ENCODE peak calls at places on chromosomes 12 and 14, in seven cellular contexts. One of them, this sample, is unnamed.

GRCh38 chr12:27549231-27549800 is 25.3 kb downstream of the PPFIBP1 start:
- DNase-seq in HCT116: peak; percentile 59
- DNase-seq in H1: no peak
- DNase-seq in GM12878: no peak
- DNase-seq in HepG2: peak; percentile 52
- DNase-seq in K562: no peak
- DNase-seq in NT2/D1: no peak
- DNase-seq in this sample: no peak

GRCh38 chr12:69933115-69933552 is 108.1 kb downstream of the MYRFL start:
- DNase-seq in NT2/D1: peak; percentile 93
- DNase-seq in HCT116: no peak
- DNase-seq in H1: peak; percentile 63
- DNase-seq in GM12878: no peak
- DNase-seq in K562: no peak
- DNase-seq in HepG2: no peak
- DNase-seq in this sample: no peak

GRCh38 chr12:81167694-81168093 is 89.8 kb downstream of the ACSS3 start:
- DNase-seq in HCT116: no peak
- DNase-seq in GM12878: no peak
- DNase-seq in H1: no peak
- DNase-seq in K562: no peak
- DNase-seq in HepG2: no peak
- DNase-seq in NT2/D1: peak; percentile 11
- DNase-seq in this sample: no peak

GRCh38 chr12:48002179-48002601 is 2.1 kb downstream of the COL2A1 start:
- DNase-seq in HepG2: no peak
- DNase-seq in NT2/D1: no peak
- DNase-seq in K562: no peak
- DNase-seq in GM12878: no peak
- DNase-seq in HCT116: no peak
- DNase-seq in H1: peak; percentile 66
- DNase-seq in this sample: peak; percentile 53

GRCh38 chr12:132043770-132044467 is 94.2 kb downstream of the EP400 start:
- DNase-seq in K562: no peak
- DNase-seq in HCT116: no peak
- DNase-seq in NT2/D1: no peak
- DNase-seq in HepG2: no peak
- DNase-seq in GM12878: no peak
- DNase-seq in H1: no peak
- DNase-seq in this sample: no peak

GRCh38 chr14:92603309-92604257 is 90.0 kb downstream of the RIN3 start:
- DNase-seq in H1: no peak
- DNase-seq in GM12878: no peak
- DNase-seq in HCT116: no peak
- DNase-seq in HepG2: no peak
- DNase-seq in NT2/D1: no peak
- DNase-seq in K562: no peak
- DNase-seq in this sample: no peak

GRCh38 chr14:99043756-99044155 is 228.2 kb downstream of the BCL11B start:
- DNase-seq in GM12878: no peak
- DNase-seq in K562: no peak
- DNase-seq in HCT116: no peak
- DNase-seq in NT2/D1: no peak
- DNase-seq in HepG2: no peak
- DNase-seq in H1: no peak
- DNase-seq in this sample: no peak

GRCh38 chr12:102645968-102646367 is 165.6 kb upstream of the IGF1 start:
- DNase-seq in HepG2: no peak
- DNase-seq in H1: no peak
- DNase-seq in GM12878: no peak
- DNase-seq in K562: no peak
- DNase-seq in HCT116: no peak
- DNase-seq in NT2/D1: no peak
- DNase-seq in this sample: no peak

GRCh38 chr12:132189378-132190011 is 45.2 kb downstream of the NOC4L start:
- DNase-seq in HCT116: peak; percentile 87
- DNase-seq in H1: peak; percentile 84
- DNase-seq in K562: peak; percentile 91
- DNase-seq in GM12878: peak; percentile 31
- DNase-seq in HepG2: no peak
- DNase-seq in NT2/D1: no peak
- DNase-seq in this sample: peak; percentile 64

GRCh38 chr12:64781374-64782029 is 22.3 kb upstream of the GNS start:
- DNase-seq in GM12878: no peak
- DNase-seq in HepG2: no peak
- DNase-seq in K562: no peak
- DNase-seq in H1: no peak
- DNase-seq in HCT116: no peak
- DNase-seq in NT2/D1: no peak
- DNase-seq in this sample: peak; percentile 26

GRCh38 chr12:132620893-132621656 is 2.5 kb downstream of the P2RX2 start:
- DNase-seq in HepG2: no peak
- DNase-seq in H1: no peak
- DNase-seq in HCT116: no peak
- DNase-seq in NT2/D1: no peak
- DNase-seq in K562: no peak
- DNase-seq in GM12878: no peak
- DNase-seq in this sample: no peak

GRCh38 chr14:35401422-35401729 is 3.2 kb downstream of the NFKBIA start:
- DNase-seq in H1: no peak
- DNase-seq in NT2/D1: no peak
- DNase-seq in HCT116: no peak
- DNase-seq in K562: no peak
- DNase-seq in HepG2: no peak
- DNase-seq in GM12878: no peak
- DNase-seq in this sample: no peak
- TF ChIP-seq YY1 in H1: no peak
- TF ChIP-seq YY1 in NT2/D1: no peak
- TF ChIP-seq YY1 in HCT116: no peak
- TF ChIP-seq YY1 in K562: no peak
- TF ChIP-seq YY1 in HepG2: no peak
- TF ChIP-seq YY1 in GM12878: no peak
- TF ChIP-seq YY1 in this sample: no peak

GRCh38 chr12:10130042-10130441 is at the start of gene CLEC7A:
- DNase-seq in GM12878: peak; percentile 73
- DNase-seq in NT2/D1: no peak
- DNase-seq in HepG2: no peak
- DNase-seq in H1: no peak
- DNase-seq in K562: no peak
- DNase-seq in HCT116: no peak
- DNase-seq in this sample: no peak
- TF ChIP-seq YY1 in GM12878: no peak
- TF ChIP-seq YY1 in NT2/D1: no peak
- TF ChIP-seq YY1 in HepG2: no peak
- TF ChIP-seq YY1 in H1: no peak
- TF ChIP-seq YY1 in K562: no peak
- TF ChIP-seq YY1 in HCT116: no peak
- TF ChIP-seq YY1 in this sample: no peak

GRCh38 chr14:100109594-100109955 is 44.4 kb downstream of the EVL start:
- DNase-seq in HepG2: no peak
- DNase-seq in NT2/D1: no peak
- DNase-seq in K562: no peak
- DNase-seq in H1: no peak
- DNase-seq in HCT116: no peak
- DNase-seq in GM12878: no peak
- DNase-seq in this sample: no peak
- TF ChIP-seq YY1 in HepG2: no peak
- TF ChIP-seq YY1 in NT2/D1: no peak
- TF ChIP-seq YY1 in K562: no peak
- TF ChIP-seq YY1 in H1: no peak
- TF ChIP-seq YY1 in HCT116: no peak
- TF ChIP-seq YY1 in GM12878: no peak
- TF ChIP-seq YY1 in this sample: no peak

GRCh38 chr14:69238883-69239282 is 21.1 kb upstream of the GALNT16 start:
- DNase-seq in NT2/D1: no peak
- DNase-seq in H1: peak; percentile 38
- DNase-seq in GM12878: no peak
- DNase-seq in K562: no peak
- DNase-seq in HCT116: no peak
- DNase-seq in HepG2: no peak
- DNase-seq in this sample: no peak

GRCh38 chr14:69234106-69234505 is 25.9 kb upstream of the GALNT16 start:
- DNase-seq in NT2/D1: no peak
- DNase-seq in HCT116: no peak
- DNase-seq in H1: no peak
- DNase-seq in K562: no peak
- DNase-seq in GM12878: no peak
- DNase-seq in HepG2: no peak
- DNase-seq in this sample: no peak

GRCh38 chr14:69237142-69237541 is 22.8 kb upstream of the GALNT16 start:
- DNase-seq in HepG2: no peak
- DNase-seq in H1: no peak
- DNase-seq in K562: no peak
- DNase-seq in HCT116: no peak
- DNase-seq in NT2/D1: no peak
- DNase-seq in GM12878: no peak
- DNase-seq in this sample: no peak

GRCh38 chr14:69237584-69237983 is 22.4 kb upstream of the GALNT16 start:
- DNase-seq in GM12878: no peak
- DNase-seq in H1: peak; percentile 41
- DNase-seq in HepG2: no peak
- DNase-seq in K562: no peak
- DNase-seq in HCT116: no peak
- DNase-seq in NT2/D1: no peak
- DNase-seq in this sample: no peak

GRCh38 chr14:69235708-69236107 is 24.2 kb upstream of the GALNT16 start:
- DNase-seq in HCT116: no peak
- DNase-seq in HepG2: no peak
- DNase-seq in H1: no peak
- DNase-seq in NT2/D1: no peak
- DNase-seq in K562: no peak
- DNase-seq in GM12878: no peak
- DNase-seq in this sample: no peak
- TF ChIP-seq YY1 in HCT116: no peak
- TF ChIP-seq YY1 in HepG2: no peak
- TF ChIP-seq YY1 in H1: no peak
- TF ChIP-seq YY1 in NT2/D1: no peak
- TF ChIP-seq YY1 in K562: no peak
- TF ChIP-seq YY1 in GM12878: no peak
- TF ChIP-seq YY1 in this sample: no peak

GRCh38 chr14:96231731-96232130 is 24.3 kb upstream of the BDKRB1 start:
- DNase-seq in HCT116: no peak
- DNase-seq in H1: no peak
- DNase-seq in K562: no peak
- DNase-seq in NT2/D1: no peak
- DNase-seq in HepG2: no peak
- DNase-seq in GM12878: no peak
- DNase-seq in this sample: no peak

GRCh38 chr14:96227428-96227827 is 22.8 kb downstream of the BDKRB2 start:
- DNase-seq in NT2/D1: no peak
- DNase-seq in HCT116: no peak
- DNase-seq in H1: no peak
- DNase-seq in K562: no peak
- DNase-seq in HepG2: no peak
- DNase-seq in GM12878: no peak
- DNase-seq in this sample: no peak

GRCh38 chr14:96224480-96225096 is 19.9 kb downstream of the BDKRB2 start:
- DNase-seq in H1: no peak
- DNase-seq in HepG2: no peak
- DNase-seq in NT2/D1: no peak
- DNase-seq in HCT116: no peak
- DNase-seq in GM12878: no peak
- DNase-seq in K562: no peak
- DNase-seq in this sample: no peak

GRCh38 chr14:96225745-96226151 is 21.1 kb downstream of the BDKRB2 start:
- DNase-seq in HCT116: no peak
- DNase-seq in HepG2: peak; percentile 7
- DNase-seq in GM12878: no peak
- DNase-seq in NT2/D1: no peak
- DNase-seq in K562: no peak
- DNase-seq in H1: peak; percentile 59
- DNase-seq in this sample: peak; percentile 60

GRCh38 chr14:96229315-96229714 is 24.7 kb downstream of the BDKRB2 start:
- DNase-seq in H1: no peak
- DNase-seq in HCT116: no peak
- DNase-seq in HepG2: no peak
- DNase-seq in NT2/D1: no peak
- DNase-seq in K562: no peak
- DNase-seq in GM12878: no peak
- DNase-seq in this sample: no peak
- TF ChIP-seq YY1 in H1: no peak
- TF ChIP-seq YY1 in HCT116: no peak
- TF ChIP-seq YY1 in HepG2: no peak
- TF ChIP-seq YY1 in NT2/D1: no peak
- TF ChIP-seq YY1 in K562: no peak
- TF ChIP-seq YY1 in GM12878: no peak
- TF ChIP-seq YY1 in this sample: no peak

DNA sequence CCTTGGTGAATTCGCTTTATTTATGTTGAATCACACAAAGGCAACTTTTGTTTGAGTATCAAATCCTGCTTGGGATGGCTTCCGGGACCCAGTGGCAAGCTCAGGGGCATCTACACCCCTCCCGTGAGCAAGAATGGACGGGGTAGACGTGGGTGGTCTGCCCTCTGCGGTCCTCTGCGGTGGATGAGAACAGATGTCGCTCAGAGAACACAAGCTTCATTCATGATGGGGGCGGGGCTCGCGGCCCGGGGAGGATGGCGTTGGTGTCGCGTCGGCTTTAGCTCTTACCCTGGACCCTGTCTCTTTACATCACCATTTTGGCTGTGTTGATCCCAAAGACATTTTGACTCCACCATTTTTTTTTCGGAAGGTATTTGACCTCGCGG is 158.5 kb upstream of the RTL1 start:
- DNase-seq in K562: no peak
- DNase-seq in GM12878: no peak
- DNase-seq in NT2/D1: no peak
- DNase-seq in H1: no peak
- DNase-seq in HCT116: no peak
- DNase-seq in HepG2: no peak
- DNase-seq in this sample: no peak
- TF ChIP-seq YY1 in K562: no peak
- TF ChIP-seq YY1 in GM12878: no peak
- TF ChIP-seq YY1 in NT2/D1: no peak
- TF ChIP-seq YY1 in H1: no peak
- TF ChIP-seq YY1 in HCT116: no peak
- TF ChIP-seq YY1 in HepG2: no peak
- TF ChIP-seq YY1 in this sample: no peak

DNA sequence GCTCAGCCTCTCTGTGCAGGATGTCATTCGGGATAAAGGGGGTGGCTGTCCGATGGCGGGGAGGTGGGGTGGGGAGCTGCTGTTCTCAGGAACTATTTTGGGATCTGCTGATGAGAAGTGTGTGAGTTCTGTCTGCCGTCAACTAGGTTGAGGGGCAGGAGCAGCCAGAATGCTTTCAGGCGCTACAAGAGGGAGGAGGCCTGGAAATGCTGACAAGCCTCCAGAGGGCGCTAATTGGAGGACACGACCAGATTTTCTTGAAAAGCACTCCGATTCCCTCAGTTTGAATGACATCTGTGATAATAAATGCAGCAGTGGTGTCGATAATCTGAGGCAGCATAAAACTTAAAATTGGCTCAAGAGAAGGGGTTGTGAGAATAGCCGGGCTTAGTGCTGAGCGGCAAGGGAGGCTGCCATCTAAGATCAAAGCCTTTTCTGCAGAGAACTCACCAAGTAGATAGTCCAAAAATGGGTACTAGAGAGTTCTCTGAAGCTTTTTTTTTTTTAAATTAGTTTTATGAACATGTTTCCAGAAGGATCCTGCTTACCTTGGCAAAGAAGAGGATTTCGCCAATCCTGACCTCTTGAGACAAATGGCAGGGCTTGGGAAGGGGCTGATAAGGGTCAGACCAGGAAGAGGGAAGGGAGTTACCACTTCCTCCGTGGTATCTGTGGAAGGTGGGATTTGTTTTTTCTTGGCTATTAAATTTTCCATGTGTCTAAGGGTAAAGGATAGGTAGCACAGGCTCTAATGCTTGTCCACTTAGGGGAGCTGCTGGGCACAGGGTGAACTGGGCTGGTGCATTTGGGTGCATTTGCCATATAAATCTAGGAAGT is 94.4 kb downstream of the CRACR2A start:
- DNase-seq in HCT116: no peak
- DNase-seq in K562: peak; percentile 24
- DNase-seq in H1: peak; percentile 68
- DNase-seq in HepG2: peak; percentile 36
- DNase-seq in NT2/D1: no peak
- DNase-seq in GM12878: no peak
- DNase-seq in this sample: no peak
- TF ChIP-seq YY1 in HCT116: no peak
- TF ChIP-seq YY1 in K562: no peak
- TF ChIP-seq YY1 in H1: no peak
- TF ChIP-seq YY1 in HepG2: no peak
- TF ChIP-seq YY1 in NT2/D1: no peak
- TF ChIP-seq YY1 in GM12878: no peak
- TF ChIP-seq YY1 in this sample: no peak

This sample was measured in SK-N-SH.